ENCODE peak calls at places on chromosomes 16 and 17, in seven cellular contexts. S is GM13977, I is uterus, Z is hepatocyte, Q is AG09319, X is progenitor cell of endocrine pancreas, F is choroid plexus epithelial cell. U is an unnamed sample.
A peak's percentile ranks its signal among the peaks of the same experiment; 100 is the strongest.

GRCh38 chr16:86961133-86961720 is 356.0 kb downstream of the C16orf95 start:
- DNase-seq in S (no peak), I (no peak), Z (no peak), Q (peak; percentile 30), X (no peak), F (peak; percentile 36), U (no peak)

GRCh38 chr16:49540836-49541235 is 167.2 kb downstream of the C16orf78 start:
- DNase-seq in S (no peak), I (no peak), Z (no peak), Q (no peak), X (no peak), F (no peak), U (no peak)

GRCh38 chr16:58832496-58832895 is 98.4 kb upstream of the GOT2 start:
- DNase-seq in S (no peak), I (no peak), Z (no peak), Q (no peak), X (no peak), F (no peak), U (no peak)

GRCh38 chr17:5355416-5356129 is 63.9 kb downstream of the NUP88 start:
- DNase-seq in S (no peak), I (no peak), Z (no peak), Q (peak; percentile 28), X (no peak), F (peak; percentile 32), U (no peak)

GRCh38 chr17:55795098-55795497 is 44.2 kb downstream of the PCTP start:
- DNase-seq in S (no peak), I (no peak), Z (no peak), Q (no peak), X (no peak), F (no peak), U (no peak)

GRCh38 chr17:35051183-35051578 is 12.3 kb downstream of the RFFL start:
- DNase-seq in S (peak; percentile 44), I (no peak), Z (no peak), Q (no peak), X (no peak), F (peak; percentile 64), U (no peak)

GRCh38 chr16:3730161-3731125 is 13.1 kb upstream of the TRAP1 start:
- DNase-seq in S (no peak), I (no peak), Z (no peak), Q (no peak), X (no peak), F (no peak), U (no peak)

GRCh38 chr17:16215002-16215272 is 397 bp downstream of the NCOR1 start:
- DNase-seq in S (no peak), I (no peak), Z (peak; percentile 61), Q (no peak), X (peak; percentile 54), F (no peak), U (no peak)

GRCh38 chr16:7272567-7273158 is 60.0 kb upstream of the RBFOX1 start:
- DNase-seq in S (no peak), I (no peak), Z (no peak), Q (no peak), X (no peak), F (no peak), U (no peak)

GRCh38 chr17:49546546-49547535 is 28.8 kb upstream of the NXPH3 start:
- DNase-seq in S (peak; percentile 13), I (no peak), Z (peak; percentile 3), Q (no peak), X (no peak), F (no peak), U (no peak)

GRCh38 chr17:32998111-32998892 is 6.7 kb downstream of the SPACA3 start:
- DNase-seq in S (peak; percentile 76), I (peak; percentile 80), Z (peak; percentile 90), Q (peak; percentile 12), X (peak; percentile 81), F (peak; percentile 76), U (peak; percentile 95)

GRCh38 chr16:75251280-75252048 is at the start of gene BCAR1:
- DNase-seq in S (peak; percentile 97), I (peak; percentile 89), Z (peak; percentile 96), Q (peak; percentile 78), X (peak; percentile 86), F (peak; percentile 88), U (peak; percentile 94)

GRCh38 chr17:82502207-82502606 is 17.3 kb upstream of the FOXK2 start:
- DNase-seq in S (no peak), I (no peak), Z (no peak), Q (no peak), X (no peak), F (no peak), U (no peak)

DNA sequence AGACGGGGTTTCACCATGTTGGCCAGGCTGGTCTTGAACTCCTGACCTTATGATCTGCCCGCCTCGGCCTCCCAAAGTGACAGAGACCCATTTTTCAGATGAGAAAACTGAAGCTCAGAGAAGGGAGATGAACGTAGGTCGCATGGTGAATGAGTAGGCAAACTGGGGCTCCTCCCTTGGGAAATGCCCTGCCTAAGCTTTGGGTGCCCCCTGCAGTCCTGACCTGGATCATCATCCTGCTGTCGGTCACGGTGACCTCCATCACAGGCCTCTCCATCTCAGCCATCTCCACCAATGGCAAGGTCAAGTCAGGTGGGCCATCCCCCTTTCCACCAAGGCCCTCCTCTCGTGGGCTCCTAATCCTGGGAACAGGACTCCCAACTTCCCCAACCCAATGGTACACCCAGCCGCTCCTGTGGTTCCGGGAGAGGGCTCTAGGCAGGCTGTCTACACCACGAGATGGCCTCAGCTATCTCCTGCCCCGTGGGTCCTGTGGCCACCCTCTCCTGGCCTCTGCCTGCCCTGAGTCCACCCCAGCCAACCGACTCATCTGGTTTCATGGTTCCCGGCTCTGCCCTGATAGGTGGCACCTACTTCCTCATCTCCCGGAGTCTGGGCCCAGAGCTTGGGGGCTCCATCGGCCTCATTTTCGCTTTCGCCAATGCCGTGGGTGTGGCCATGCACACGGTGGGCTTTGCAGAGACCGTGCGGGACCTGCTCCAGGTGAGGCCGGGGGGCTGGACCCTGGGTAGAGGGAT is 4.7 kb downstream of the SLC12A3 start:
- DNase-seq in S (peak; percentile 59), I (no peak), Z (no peak), Q (no peak), X (no peak), F (peak; percentile 13), U (no peak)
- TF ChIP-seq CTCF in S (peak; percentile 36), I (no peak), Z (peak; percentile 7), Q (no peak), X (peak; percentile 16), F (peak; percentile 24), U (no peak)

GRCh38 chr17:14212401-14212800 is 24.3 kb downstream of the CDRT15 start:
- DNase-seq in S (no peak), I (no peak), Z (no peak), Q (no peak), X (no peak), F (no peak), U (no peak)

GRCh38 chr17:14214271-14214670 is 22.4 kb downstream of the CDRT15 start:
- DNase-seq in S (no peak), I (no peak), Z (no peak), Q (no peak), X (no peak), F (no peak), U (no peak)

GRCh38 chr17:14211246-14211645 is 25.4 kb downstream of the CDRT15 start:
- DNase-seq in S (no peak), I (no peak), Z (no peak), Q (no peak), X (no peak), F (no peak), U (no peak)

GRCh38 chr17:14209215-14209614 is 27.4 kb downstream of the CDRT15 start:
- DNase-seq in S (no peak), I (no peak), Z (peak; percentile 46), Q (no peak), X (no peak), F (no peak), U (no peak)

DNA sequence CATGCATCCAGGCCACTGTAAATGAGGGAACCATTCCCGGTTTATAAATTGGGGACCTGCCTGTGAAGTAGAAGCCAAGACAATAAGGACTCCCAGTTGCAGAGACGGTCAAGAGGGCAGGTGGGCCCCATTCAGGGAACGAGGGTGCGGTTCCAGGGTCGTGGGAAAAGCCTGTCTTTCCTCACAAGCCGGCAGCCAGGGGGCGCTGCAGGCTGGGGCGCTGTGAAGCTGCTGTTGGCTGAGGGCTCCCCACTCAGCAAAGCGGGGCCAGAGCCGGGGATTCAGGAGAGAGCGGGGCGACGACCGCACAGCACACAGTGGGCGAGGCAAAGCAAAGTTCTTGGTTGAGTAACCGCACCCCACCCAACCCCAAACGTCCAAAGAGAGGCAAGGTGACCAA is 24.9 kb downstream of the CDRT15 start:
- DNase-seq in S (no peak), I (peak; percentile 27), Z (no peak), Q (no peak), X (no peak), F (peak; percentile 38), U (no peak)
- TF ChIP-seq CTCF in S (peak; percentile 61), I (peak; percentile 16), Z (no peak), Q (peak; percentile 51), X (no peak), F (peak; percentile 75), U (no peak)

GRCh38 chr16:69812213-69813014 is 50.3 kb downstream of the WWP2 start:
- DNase-seq in S (no peak), I (no peak), Z (no peak), Q (no peak), X (no peak), F (no peak), U (no peak)

GRCh38 chr16:69814078-69814477 is 51.9 kb downstream of the WWP2 start:
- DNase-seq in S (no peak), I (no peak), Z (no peak), Q (no peak), X (no peak), F (no peak), U (no peak)

GRCh38 chr16:69818811-69819587 is 56.9 kb downstream of the WWP2 start:
- DNase-seq in S (no peak), I (no peak), Z (no peak), Q (no peak), X (no peak), F (no peak), U (no peak)

DNA sequence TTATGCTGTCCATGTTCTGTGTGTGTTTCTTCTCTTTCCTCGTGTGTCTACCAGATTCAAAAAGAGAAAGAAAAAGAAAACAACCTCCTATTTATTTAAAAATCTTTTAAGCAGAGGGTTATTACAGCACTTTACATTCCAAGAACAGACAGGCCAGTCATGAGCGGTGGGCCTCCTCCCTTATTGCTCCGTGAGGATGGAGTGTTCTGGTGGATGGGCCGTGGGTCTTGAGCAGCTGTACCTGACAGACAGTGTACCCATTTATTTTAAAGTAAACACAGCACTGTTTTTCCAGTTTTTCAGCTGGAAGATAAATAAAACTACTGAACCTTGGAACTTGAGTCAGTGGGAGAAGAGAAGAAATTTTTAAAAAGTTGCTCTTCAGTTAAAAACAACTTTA is 52.4 kb downstream of the WWP2 start:
- DNase-seq in S (no peak), I (no peak), Z (peak; percentile 33), Q (no peak), X (no peak), F (no peak), U (no peak)
- TF ChIP-seq CTCF in S (no peak), I (no peak), Z (no peak), Q (no peak), X (no peak), F (no peak), U (no peak)

DNA sequence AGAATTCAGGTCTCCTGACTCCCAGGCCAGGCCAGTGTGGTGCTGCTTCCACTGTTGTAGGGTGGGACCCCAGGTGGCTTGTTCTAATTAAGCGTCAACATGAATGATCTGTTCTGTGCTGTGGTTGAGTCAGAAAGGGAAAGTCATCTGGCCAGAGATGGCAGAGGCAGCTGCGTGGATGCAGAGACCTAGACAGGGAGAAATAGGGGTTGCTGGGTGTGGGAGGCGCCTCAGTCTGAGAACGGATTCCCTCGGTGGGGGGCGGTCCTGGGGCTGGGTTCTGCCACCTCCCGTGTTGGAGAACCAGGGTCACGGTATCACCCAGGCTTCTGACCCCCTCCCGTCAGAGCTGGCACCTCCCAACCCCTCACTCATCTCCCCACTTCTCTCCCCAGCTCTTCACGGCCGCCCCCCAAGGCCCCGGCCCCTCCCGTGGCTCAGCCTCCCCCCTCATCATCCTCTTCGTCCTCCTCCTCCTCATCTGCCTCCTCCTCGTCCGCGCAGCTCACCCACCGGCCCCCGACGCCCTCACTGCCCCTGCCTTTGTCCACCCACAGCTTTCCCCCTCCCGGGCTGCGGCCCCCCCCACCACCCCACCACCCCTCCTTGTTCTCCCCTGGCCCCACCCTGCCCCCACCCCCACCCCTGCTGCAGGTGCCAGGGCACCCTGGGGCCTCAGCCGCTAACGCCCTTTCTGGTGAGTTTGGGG is 5.7 kb downstream of the FBRS start:
- DNase-seq in S (peak; percentile 43), I (no peak), Z (no peak), Q (no peak), X (no peak), F (no peak), U (no peak)
- TF ChIP-seq CTCF in S (no peak), I (no peak), Z (no peak), Q (no peak), X (no peak), F (no peak), U (no peak)

U was measured in nephron progenitor cell.